ENCODE peak calls at places on chromosomes 6 and 20, in four cellular contexts. One of them, this sample, is unnamed.

GRCh38 chr6:152296648-152297376 is 340.4 kb downstream of the SYNE1 start:
- DNase-seq in NAMALWA: no peak
- DNase-seq in T-helper 2 cell: no peak
- DNase-seq in NCI-H510A: no peak
- DNase-seq in this sample: no peak

GRCh38 chr6:157107915-157108651 is 215.2 kb downstream of the TMEM242 start:
- DNase-seq in NAMALWA: no peak
- DNase-seq in T-helper 2 cell: no peak
- DNase-seq in NCI-H510A: no peak
- DNase-seq in this sample: no peak

GRCh38 chr20:23005761-23006160 is 29.4 kb upstream of the SSTR4 start:
- DNase-seq in NAMALWA: no peak
- DNase-seq in T-helper 2 cell: no peak
- DNase-seq in NCI-H510A: no peak
- DNase-seq in this sample: no peak

GRCh38 chr20:42219005-42219404 is 600.8 kb upstream of the CHD6 start:
- DNase-seq in NAMALWA: no peak
- DNase-seq in T-helper 2 cell: no peak
- DNase-seq in NCI-H510A: peak; percentile 61
- DNase-seq in this sample: no peak

GRCh38 chr6:42338573-42339218 is 113.0 kb downstream of the TRERF1 start:
- DNase-seq in NAMALWA: no peak
- DNase-seq in T-helper 2 cell: peak; percentile 11
- DNase-seq in NCI-H510A: no peak
- DNase-seq in this sample: peak; percentile 55

GRCh38 chr20:21436186-21436585 is 38.9 kb upstream of the NKX2-4 start:
- DNase-seq in NAMALWA: no peak
- DNase-seq in T-helper 2 cell: no peak
- DNase-seq in NCI-H510A: no peak
- DNase-seq in this sample: no peak

GRCh38 chr6:33738879-33739278 is 7.8 kb downstream of the IP6K3 start:
- DNase-seq in NAMALWA: no peak
- DNase-seq in T-helper 2 cell: no peak
- DNase-seq in NCI-H510A: no peak
- DNase-seq in this sample: no peak

GRCh38 chr6:154249499-154250298 is 106.9 kb downstream of the IPCEF1 start:
- DNase-seq in NAMALWA: no peak
- DNase-seq in T-helper 2 cell: no peak
- DNase-seq in NCI-H510A: no peak
- DNase-seq in this sample: no peak

GRCh38 chr6:138815797-138816528 is 20.1 kb downstream of the ECT2L start:
- DNase-seq in NAMALWA: peak; percentile 77
- DNase-seq in T-helper 2 cell: no peak
- DNase-seq in NCI-H510A: peak; percentile 30
- DNase-seq in this sample: no peak

GRCh38 chr6:49430187-49430586 is 32.9 kb downstream of the MMUT start:
- DNase-seq in NAMALWA: no peak
- DNase-seq in T-helper 2 cell: no peak
- DNase-seq in NCI-H510A: no peak
- DNase-seq in this sample: no peak

GRCh38 chr20:25197173-25197869 is 1.8 kb downstream of the ENTPD6 start:
- DNase-seq in NAMALWA: peak; percentile 46
- DNase-seq in T-helper 2 cell: no peak
- DNase-seq in NCI-H510A: no peak
- DNase-seq in this sample: no peak

GRCh38 chr20:31746068-31746878 is 7.2 kb downstream of the TPX2 start:
- DNase-seq in NAMALWA: no peak
- DNase-seq in T-helper 2 cell: no peak
- DNase-seq in NCI-H510A: no peak
- DNase-seq in this sample: no peak

GRCh38 chr6:152605342-152605741 is 31.8 kb downstream of the SYNE1 start:
- DNase-seq in NAMALWA: no peak
- DNase-seq in T-helper 2 cell: no peak
- DNase-seq in NCI-H510A: no peak
- DNase-seq in this sample: no peak

GRCh38 chr6:105748737-105749161 is 337.4 kb upstream of the PRDM1 start:
- DNase-seq in NAMALWA: no peak
- DNase-seq in T-helper 2 cell: no peak
- DNase-seq in NCI-H510A: no peak
- DNase-seq in this sample: no peak

GRCh38 chr6:165571068-165571682 is 91.9 kb downstream of the PDE10A start:
- DNase-seq in NAMALWA: no peak
- DNase-seq in T-helper 2 cell: no peak
- DNase-seq in NCI-H510A: no peak
- DNase-seq in this sample: no peak

GRCh38 chr20:46801003-46801702 is 91.7 kb downstream of the SLC2A10 start:
- DNase-seq in NAMALWA: no peak
- DNase-seq in T-helper 2 cell: no peak
- DNase-seq in NCI-H510A: no peak
- DNase-seq in this sample: no peak

GRCh38 chr6:13941902-13942301 is 17.1 kb downstream of the RNF182 start:
- DNase-seq in NAMALWA: no peak
- DNase-seq in T-helper 2 cell: no peak
- DNase-seq in NCI-H510A: no peak
- DNase-seq in this sample: no peak

GRCh38 chr20:44683263-44684046 is 31.7 kb upstream of the CCN5 start:
- DNase-seq in NAMALWA: peak; percentile 84
- DNase-seq in T-helper 2 cell: no peak
- DNase-seq in NCI-H510A: peak; percentile 61
- DNase-seq in this sample: peak; percentile 34

GRCh38 chr20:896626-897025 is 19.5 kb downstream of the ANGPT4 start:
- DNase-seq in NAMALWA: no peak
- DNase-seq in T-helper 2 cell: no peak
- DNase-seq in NCI-H510A: no peak
- DNase-seq in this sample: no peak

GRCh38 chr6:10511477-10511876 is 9.7 kb upstream of the GCNT2 start:
- DNase-seq in NAMALWA: no peak
- DNase-seq in T-helper 2 cell: no peak
- DNase-seq in NCI-H510A: no peak
- DNase-seq in this sample: no peak

GRCh38 chr6:166687070-166687469 is 60.0 kb upstream of the RPS6KA2 start:
- DNase-seq in NAMALWA: no peak
- DNase-seq in T-helper 2 cell: no peak
- DNase-seq in NCI-H510A: no peak
- DNase-seq in this sample: no peak

GRCh38 chr6:5471637-5472430 is 210.5 kb downstream of the FARS2 start:
- DNase-seq in NAMALWA: peak; percentile 6
- DNase-seq in T-helper 2 cell: no peak
- DNase-seq in NCI-H510A: no peak
- DNase-seq in this sample: no peak

GRCh38 chr20:16781496-16781895 is 33.3 kb downstream of the OTOR start:
- DNase-seq in NAMALWA: no peak
- DNase-seq in T-helper 2 cell: no peak
- DNase-seq in NCI-H510A: no peak
- DNase-seq in this sample: no peak

GRCh38 chr6:36827261-36828079 is 11.8 kb downstream of the CPNE5 start:
- DNase-seq in NAMALWA: no peak
- DNase-seq in T-helper 2 cell: no peak
- DNase-seq in NCI-H510A: no peak
- DNase-seq in this sample: no peak

GRCh38 chr20:54221383-54221782 is 13.5 kb downstream of the PFDN4 start:
- DNase-seq in NAMALWA: peak; percentile 16
- DNase-seq in T-helper 2 cell: no peak
- DNase-seq in NCI-H510A: no peak
- DNase-seq in this sample: no peak

GRCh38 chr20:7094438-7094997 is 327.0 kb downstream of the BMP2 start:
- DNase-seq in NAMALWA: peak; percentile 74
- DNase-seq in T-helper 2 cell: no peak
- DNase-seq in NCI-H510A: peak; percentile 19
- DNase-seq in this sample: peak; percentile 6

GRCh38 chr20:12077835-12078374 is 160.2 kb downstream of the BTBD3 start:
- DNase-seq in NAMALWA: no peak
- DNase-seq in T-helper 2 cell: no peak
- DNase-seq in NCI-H510A: no peak
- DNase-seq in this sample: no peak

GRCh38 chr20:45629496-45630100 is at the start of gene WFDC10A:
- DNase-seq in NAMALWA: peak; percentile 35
- DNase-seq in T-helper 2 cell: no peak
- DNase-seq in NCI-H510A: no peak
- DNase-seq in this sample: peak; percentile 30

GRCh38 chr20:38354227-38354626 is 7.9 kb downstream of the LBP start:
- DNase-seq in NAMALWA: no peak
- DNase-seq in T-helper 2 cell: no peak
- DNase-seq in NCI-H510A: no peak
- DNase-seq in this sample: no peak

GRCh38 chr20:63641146-63641791 is 12.0 kb downstream of the STMN3 start:
- DNase-seq in NAMALWA: peak; percentile 62
- DNase-seq in T-helper 2 cell: peak; percentile 41
- DNase-seq in NCI-H510A: no peak
- DNase-seq in this sample: peak; percentile 61